ENCODE peak calls at places on chromosomes 1 and 21, in six cellular contexts. Z is HFF-Myc; C is T-helper 2 cell; H is GM10248; A is stimulated activated CD8-positive, alpha-beta memory T cell treated with anti-CD3 and anti-CD28 coated beads, Interleukin-4, amount 100 ng/mL, for 24 hours; E is ascending aorta. R is an unnamed sample.

GRCh38 chr1:172325562-172325961 is 94.9 kb upstream of the C1orf105 start:
- DNase-seq in Z (no peak), C (no peak), H (no peak), A (no peak), E (no peak), R (no peak)

GRCh38 chr1:74427676-74428075 is 84.7 kb downstream of the LRRC53 start:
- DNase-seq in Z (no peak), C (no peak), H (no peak), A (no peak), E (no peak), R (no peak)

GRCh38 chr1:224617410-224618361 is 1.6 kb downstream of the CNIH3 start:
- DNase-seq in Z (no peak), C (no peak), H (no peak), A (no peak), E (no peak), R (no peak)

GRCh38 chr1:74729741-74730478 is 2.9 kb downstream of the CRYZ start:
- DNase-seq in Z (peak), C (no peak), H (no peak), A (no peak), E (no peak), R (no peak)

GRCh38 chr1:111841746-111842145 is 86.0 kb downstream of the DDX20 start:
- DNase-seq in Z (no peak), C (no peak), H (no peak), A (no peak), E (no peak), R (no peak)

GRCh38 chr1:97004743-97005142 is 283.2 kb downstream of the PTBP2 start:
- DNase-seq in Z (no peak), C (no peak), H (no peak), A (no peak), E (no peak), R (no peak)

GRCh38 chr1:107748529-107748928 is 216.5 kb downstream of the VAV3 start:
- DNase-seq in Z (no peak), C (no peak), H (no peak), A (no peak), E (no peak), R (peak)

GRCh38 chr1:67970088-67970487 is 80.3 kb downstream of the DIRAS3 start:
- DNase-seq in Z (peak), C (no peak), H (no peak), A (no peak), E (no peak), R (no peak)

GRCh38 chr1:167100730-167101129 is 6.9 kb downstream of the STYXL2 start:
- DNase-seq in Z (no peak), C (no peak), H (no peak), A (no peak), E (no peak), R (no peak)

GRCh38 chr1:218983848-218984247 is 189.8 kb upstream of the LYPLAL1 start:
- DNase-seq in Z (no peak), C (no peak), H (no peak), A (no peak), E (no peak), R (no peak)

GRCh38 chr1:21262282-21263051 is 27.8 kb downstream of the ECE1 start:
- DNase-seq in Z (peak), C (no peak), H (no peak), A (no peak), E (peak), R (no peak)

GRCh38 chr1:223216482-223217205 is 73.6 kb upstream of the TLR5 start:
- DNase-seq in Z (no peak), C (no peak), H (no peak), A (no peak), E (no peak), R (no peak)

GRCh38 chr1:10867138-10867721 is 70.8 kb upstream of the CASZ1 start:
- DNase-seq in Z (no peak), C (peak), H (peak), A (peak), E (no peak), R (no peak)

GRCh38 chr21:42613756-42614155 is 39.7 kb upstream of the PDE9A start:
- DNase-seq in Z (no peak), C (no peak), H (no peak), A (no peak), E (no peak), R (no peak)

GRCh38 chr1:232635778-232636356 is 5.9 kb upstream of the SIPA1L2 start:
- DNase-seq in Z (peak), C (no peak), H (peak), A (no peak), E (no peak), R (no peak)

GRCh38 chr1:70675737-70676156 is 264.7 kb downstream of the CTH start:
- DNase-seq in Z (no peak), C (no peak), H (no peak), A (no peak), E (no peak), R (no peak)

GRCh38 chr1:157286646-157287420 is 148.6 kb upstream of the ETV3 start:
- DNase-seq in Z (no peak), C (no peak), H (no peak), A (no peak), E (no peak), R (no peak)

GRCh38 chr21:23223882-23224281 is 2225.7 kb downstream of the NCAM2 start:
- DNase-seq in Z (no peak), C (no peak), H (no peak), A (no peak), E (no peak), R (no peak)

GRCh38 chr1:6614953-6615785 is 1.6 kb downstream of the PHF13 start:
- DNase-seq in Z (no peak), C (no peak), H (no peak), A (no peak), E (no peak), R (no peak)

GRCh38 chr1:68745006-68745405 is 248.1 kb upstream of the DEPDC1 start:
- DNase-seq in Z (no peak), C (no peak), H (no peak), A (no peak), E (no peak), R (peak)

GRCh38 chr1:216183007-216183406 is 240.2 kb downstream of the USH2A start:
- DNase-seq in Z (no peak), C (no peak), H (no peak), A (no peak), E (no peak), R (peak)

GRCh38 chr1:156480411-156481192 is 20.0 kb downstream of the MEF2D start:
- DNase-seq in Z (no peak), C (peak), H (peak), A (peak), E (no peak), R (no peak)

GRCh38 chr1:228548788-228549187 is 61.6 kb downstream of the RNF187 start:
- DNase-seq in Z (no peak), C (no peak), H (no peak), A (no peak), E (no peak), R (no peak)

R was measured in NCI-H524 treated with DMSO at 0.1 percent for 48 hours.